ENCODE peak calls at places on chromosomes 3 and 15, in nine cellular contexts. A is choroid plexus epithelial cell; K is kidney tubule cell; Y is iris pigment epithelial cell; V is T-helper 9 cell; Z is psoas muscle; G is aorta; D is fibroblast of the aortic adventitia; X is stimulated activated naive CD8-positive, alpha-beta T cell treated with anti-CD3 and anti-CD28 coated beads, Interleukin-15, Interleukin-2, amounts not matched to agents 100 U/mL and 50 U/mL, for 24 hours. L is an unnamed sample.

GRCh38 chr3:48345946-48346572 is 12.6 kb upstream of the SPINK8 start:
- DNase-seq in Z (no peak), D (no peak), A (no peak), V (no peak), G (no peak), Y (no peak), X (no peak), K (no peak), L (no peak)

GRCh38 chr3:187267306-187267705 is 24.2 kb downstream of the MASP1 start:
- DNase-seq in D (peak; percentile 59), A (no peak), X (no peak), Y (peak; percentile 67), K (no peak), G (no peak), V (no peak), Z (no peak), L (no peak)

GRCh38 chr3:17771177-17772048 is 29.0 kb upstream of the TBC1D5 start:
- DNase-seq in G (no peak), V (no peak), D (peak; percentile 37), K (no peak), Y (peak; percentile 20), A (peak; percentile 11), X (no peak), Z (no peak), L (no peak)

GRCh38 chr3:159839561-159840379 is 148.9 kb upstream of the IL12A start:
- DNase-seq in X (peak; percentile 12), A (no peak), Z (peak; percentile 56), V (no peak), K (peak; percentile 38), D (no peak), Y (peak; percentile 71), G (no peak), L (no peak)

GRCh38 chr3:100880845-100881244 is 112.4 kb downstream of the ABI3BP start:
- DNase-seq in X (no peak), K (no peak), Y (peak; percentile 24), D (peak; percentile 76), G (no peak), Z (no peak), A (peak; percentile 36), V (no peak), L (no peak)

GRCh38 chr3:58167431-58168351 is 43.1 kb downstream of the DNASE1L3 start:
- DNase-seq in V (peak; percentile 34), G (peak; percentile 76), A (peak; percentile 79), K (peak; percentile 62), X (peak; percentile 80), Z (peak; percentile 68), Y (no peak), D (peak; percentile 84), L (no peak)

GRCh38 chr15:85131915-85132314 is 150.3 kb downstream of the PDE8A start:
- DNase-seq in Z (no peak), Y (no peak), D (no peak), K (no peak), G (no peak), A (no peak), X (no peak), V (no peak), L (no peak)

GRCh38 chr15:83065431-83065830 is 1.6 kb downstream of the BTBD1 start:
- DNase-seq in Z (no peak), A (peak; percentile 11), V (no peak), Y (no peak), K (no peak), X (no peak), G (no peak), D (no peak), L (no peak)

GRCh38 chr3:68017069-68017468 is 362.7 kb upstream of the SUCLG2 start:
- DNase-seq in K (peak; percentile 12), Y (no peak), D (no peak), A (no peak), V (no peak), X (no peak), Z (no peak), G (no peak), L (no peak)

GRCh38 chr3:125055165-125055912 is 458 bp downstream of the HEG1 start:
- DNase-seq in V (no peak), G (peak; percentile 64), Z (peak; percentile 66), X (peak; percentile 44), D (peak; percentile 37), K (no peak), Y (no peak), A (no peak), L (no peak)